ENCODE peak calls at places on chromosome X, in six cellular contexts. One of them, this sample, is unnamed.

GRCh38 chrX:28225508-28225907 is 244.3 kb upstream of the DCAF8L1 start:
- DNase-seq in brain microvascular endothelial cell: peak; percentile 6
- DNase-seq in CD8-positive, alpha-beta T cell: no peak
- DNase-seq in tibial nerve: no peak
- DNase-seq in cardiac muscle cell: no peak
- DNase-seq in mesendoderm: no peak
- DNase-seq in this sample: no peak

GRCh38 chrX:41629539-41629938 is 59.2 kb upstream of the GPR34 start:
- DNase-seq in brain microvascular endothelial cell: no peak
- DNase-seq in CD8-positive, alpha-beta T cell: no peak
- DNase-seq in tibial nerve: no peak
- DNase-seq in cardiac muscle cell: no peak
- DNase-seq in mesendoderm: no peak
- DNase-seq in this sample: no peak

GRCh38 chrX:122868626-122869025 is 315.5 kb upstream of the GRIA3 start:
- DNase-seq in brain microvascular endothelial cell: no peak
- DNase-seq in CD8-positive, alpha-beta T cell: no peak
- DNase-seq in tibial nerve: no peak
- DNase-seq in cardiac muscle cell: no peak
- DNase-seq in mesendoderm: no peak
- DNase-seq in this sample: no peak

GRCh38 chrX:103756736-103757135 is 19.9 kb upstream of the PLP1 start:
- DNase-seq in brain microvascular endothelial cell: no peak
- DNase-seq in CD8-positive, alpha-beta T cell: no peak
- DNase-seq in tibial nerve: no peak
- DNase-seq in cardiac muscle cell: no peak
- DNase-seq in mesendoderm: no peak
- DNase-seq in this sample: no peak

GRCh38 chrX:152530967-152531366 is 79.9 kb upstream of the GABRA3 start:
- DNase-seq in brain microvascular endothelial cell: no peak
- DNase-seq in CD8-positive, alpha-beta T cell: no peak
- DNase-seq in tibial nerve: no peak
- DNase-seq in cardiac muscle cell: no peak
- DNase-seq in mesendoderm: no peak
- DNase-seq in this sample: no peak

GRCh38 chrX:153061732-153062131 is 5.5 kb downstream of the PNMA3 start:
- DNase-seq in brain microvascular endothelial cell: peak; percentile 24
- DNase-seq in CD8-positive, alpha-beta T cell: no peak
- DNase-seq in tibial nerve: no peak
- DNase-seq in cardiac muscle cell: peak; percentile 32
- DNase-seq in mesendoderm: no peak
- DNase-seq in this sample: no peak

GRCh38 chrX:13059676-13060499 is 15.5 kb upstream of the FAM9C start:
- DNase-seq in brain microvascular endothelial cell: peak; percentile 71
- DNase-seq in CD8-positive, alpha-beta T cell: no peak
- DNase-seq in tibial nerve: no peak
- DNase-seq in cardiac muscle cell: peak; percentile 44
- DNase-seq in mesendoderm: peak; percentile 46
- DNase-seq in this sample: no peak

GRCh38 chrX:119756926-119757635 is 1.3 kb upstream of the SOWAHD start:
- DNase-seq in brain microvascular endothelial cell: no peak
- DNase-seq in CD8-positive, alpha-beta T cell: no peak
- DNase-seq in tibial nerve: no peak
- DNase-seq in cardiac muscle cell: no peak
- DNase-seq in mesendoderm: peak; percentile 23
- DNase-seq in this sample: no peak

GRCh38 chrX:31227250-31227649 is 155.4 kb upstream of the FTHL17 start:
- DNase-seq in brain microvascular endothelial cell: peak; percentile 18
- DNase-seq in CD8-positive, alpha-beta T cell: no peak
- DNase-seq in tibial nerve: no peak
- DNase-seq in cardiac muscle cell: no peak
- DNase-seq in mesendoderm: no peak
- DNase-seq in this sample: no peak

GRCh38 chrX:86946569-86946968 is 571.0 kb upstream of the KLHL4 start:
- DNase-seq in brain microvascular endothelial cell: peak; percentile 7
- DNase-seq in CD8-positive, alpha-beta T cell: no peak
- DNase-seq in tibial nerve: no peak
- DNase-seq in cardiac muscle cell: peak; percentile 9
- DNase-seq in mesendoderm: peak; percentile 62
- DNase-seq in this sample: no peak

GRCh38 chrX:139642241-139642927 is 65.6 kb downstream of the MCF2 start:
- DNase-seq in brain microvascular endothelial cell: no peak
- DNase-seq in CD8-positive, alpha-beta T cell: no peak
- DNase-seq in tibial nerve: no peak
- DNase-seq in cardiac muscle cell: peak; percentile 6
- DNase-seq in mesendoderm: peak; percentile 81
- DNase-seq in this sample: no peak

GRCh38 chrX:143701460-143701859 is 19.1 kb downstream of the SPANXN2 start:
- DNase-seq in brain microvascular endothelial cell: no peak
- DNase-seq in CD8-positive, alpha-beta T cell: no peak
- DNase-seq in tibial nerve: no peak
- DNase-seq in cardiac muscle cell: no peak
- DNase-seq in mesendoderm: peak; percentile 0
- DNase-seq in this sample: no peak

GRCh38 chrX:120653000-120653399 is 23.1 kb upstream of the C1GALT1C1 start:
- DNase-seq in brain microvascular endothelial cell: no peak
- DNase-seq in CD8-positive, alpha-beta T cell: no peak
- DNase-seq in tibial nerve: no peak
- DNase-seq in cardiac muscle cell: no peak
- DNase-seq in mesendoderm: peak; percentile 20
- DNase-seq in this sample: no peak

GRCh38 chrX:41491267-41492004 is 44.3 kb downstream of the NYX start:
- DNase-seq in brain microvascular endothelial cell: peak; percentile 71
- DNase-seq in CD8-positive, alpha-beta T cell: no peak
- DNase-seq in tibial nerve: no peak
- DNase-seq in cardiac muscle cell: peak; percentile 91
- DNase-seq in mesendoderm: peak; percentile 93
- DNase-seq in this sample: no peak

GRCh38 chrX:106898462-106898861 is 4.7 kb downstream of the RIPPLY1 start:
- DNase-seq in brain microvascular endothelial cell: peak; percentile 42
- DNase-seq in CD8-positive, alpha-beta T cell: no peak
- DNase-seq in tibial nerve: no peak
- DNase-seq in cardiac muscle cell: peak; percentile 71
- DNase-seq in mesendoderm: peak; percentile 75
- DNase-seq in this sample: no peak

GRCh38 chrX:19954707-19955106 is 36.2 kb downstream of the BCLAF3 start:
- DNase-seq in brain microvascular endothelial cell: no peak
- DNase-seq in CD8-positive, alpha-beta T cell: no peak
- DNase-seq in tibial nerve: no peak
- DNase-seq in cardiac muscle cell: peak; percentile 9
- DNase-seq in mesendoderm: no peak
- DNase-seq in this sample: no peak

GRCh38 chrX:19680580-19680979 is 165.3 kb upstream of the MAP3K15 start:
- DNase-seq in brain microvascular endothelial cell: no peak
- DNase-seq in CD8-positive, alpha-beta T cell: no peak
- DNase-seq in tibial nerve: no peak
- DNase-seq in cardiac muscle cell: no peak
- DNase-seq in mesendoderm: no peak
- DNase-seq in this sample: no peak

GRCh38 chrX:40468033-40468979 is 112.5 kb upstream of the ATP6AP2 start:
- DNase-seq in brain microvascular endothelial cell: peak; percentile 16
- DNase-seq in CD8-positive, alpha-beta T cell: no peak
- DNase-seq in tibial nerve: peak; percentile 17
- DNase-seq in cardiac muscle cell: peak; percentile 81
- DNase-seq in mesendoderm: peak; percentile 76
- DNase-seq in this sample: no peak

GRCh38 chrX:3271485-3272186 is 74.8 kb downstream of the MXRA5 start:
- DNase-seq in brain microvascular endothelial cell: peak; percentile 69
- DNase-seq in CD8-positive, alpha-beta T cell: no peak
- DNase-seq in tibial nerve: no peak
- DNase-seq in cardiac muscle cell: peak; percentile 78
- DNase-seq in mesendoderm: no peak
- DNase-seq in this sample: no peak

GRCh38 chrX:115889121-115889890 is 281.2 kb upstream of the AGTR2 start:
- DNase-seq in brain microvascular endothelial cell: no peak
- DNase-seq in CD8-positive, alpha-beta T cell: no peak
- DNase-seq in tibial nerve: no peak
- DNase-seq in cardiac muscle cell: no peak
- DNase-seq in mesendoderm: no peak
- DNase-seq in this sample: peak; percentile 55

GRCh38 chrX:11932423-11932822 is 174.4 kb downstream of the MSL3 start:
- DNase-seq in brain microvascular endothelial cell: no peak
- DNase-seq in CD8-positive, alpha-beta T cell: no peak
- DNase-seq in tibial nerve: no peak
- DNase-seq in cardiac muscle cell: no peak
- DNase-seq in mesendoderm: no peak
- DNase-seq in this sample: no peak

GRCh38 chrX:125090046-125090445 is 229.6 kb upstream of the TEX13C start:
- DNase-seq in brain microvascular endothelial cell: no peak
- DNase-seq in CD8-positive, alpha-beta T cell: no peak
- DNase-seq in tibial nerve: no peak
- DNase-seq in cardiac muscle cell: no peak
- DNase-seq in mesendoderm: no peak
- DNase-seq in this sample: no peak

GRCh38 chrX:123959281-123960063 is 2.0 kb upstream of the STAG2 start:
- DNase-seq in brain microvascular endothelial cell: no peak
- DNase-seq in CD8-positive, alpha-beta T cell: no peak
- DNase-seq in tibial nerve: peak; percentile 29
- DNase-seq in cardiac muscle cell: peak; percentile 54
- DNase-seq in mesendoderm: peak; percentile 35
- DNase-seq in this sample: no peak

GRCh38 chrX:137428777-137429564 is 137.0 kb upstream of the ZIC3 start:
- DNase-seq in brain microvascular endothelial cell: no peak
- DNase-seq in CD8-positive, alpha-beta T cell: no peak
- DNase-seq in tibial nerve: no peak
- DNase-seq in cardiac muscle cell: no peak
- DNase-seq in mesendoderm: peak; percentile 64
- DNase-seq in this sample: no peak

GRCh38 chrX:116318672-116319071 is 117.7 kb upstream of the SLC6A14 start:
- DNase-seq in brain microvascular endothelial cell: peak; percentile 7
- DNase-seq in CD8-positive, alpha-beta T cell: no peak
- DNase-seq in tibial nerve: no peak
- DNase-seq in cardiac muscle cell: no peak
- DNase-seq in mesendoderm: no peak
- DNase-seq in this sample: no peak

GRCh38 chrX:15399901-15400500 is 15.8 kb upstream of the VEGFD start:
- DNase-seq in brain microvascular endothelial cell: no peak
- DNase-seq in CD8-positive, alpha-beta T cell: no peak
- DNase-seq in tibial nerve: no peak
- DNase-seq in cardiac muscle cell: peak; percentile 28
- DNase-seq in mesendoderm: no peak
- DNase-seq in this sample: no peak

DNA sequence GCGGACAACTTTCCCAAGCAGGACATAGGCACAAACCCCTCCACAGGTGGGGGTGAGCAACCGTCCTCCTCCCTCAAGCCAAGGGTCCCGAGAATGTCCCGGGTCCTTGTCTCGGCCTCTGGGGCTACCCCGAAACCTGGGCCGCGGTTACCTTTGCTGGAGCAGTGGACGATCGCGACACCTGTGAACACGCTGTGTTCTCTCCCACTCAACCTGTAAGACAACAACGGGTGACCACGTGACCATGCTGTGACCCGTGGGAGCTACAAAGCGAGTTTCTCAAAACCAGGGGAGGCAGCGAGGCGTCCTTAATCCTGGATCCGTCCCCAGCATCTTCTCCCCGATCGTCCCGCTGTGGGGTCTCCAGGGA is 17.9 kb downstream of the ASMTL start:
- DNase-seq in brain microvascular endothelial cell: no peak
- DNase-seq in CD8-positive, alpha-beta T cell: no peak
- DNase-seq in tibial nerve: no peak
- DNase-seq in cardiac muscle cell: no peak
- DNase-seq in mesendoderm: no peak
- DNase-seq in this sample: peak; percentile 56
- H3K36me3 ChIP-seq in brain microvascular endothelial cell: peaks cover 36% of the 10 kb centered on the region
- H3K36me3 ChIP-seq in CD8-positive, alpha-beta T cell: peaks cover 7% of the 10 kb centered on the region
- H3K36me3 ChIP-seq in tibial nerve: no peaks in the 10 kb centered on the region
- H3K36me3 ChIP-seq in cardiac muscle cell: peaks cover 6% of the 10 kb centered on the region
- H3K36me3 ChIP-seq in mesendoderm: peaks cover 4% of the 10 kb centered on the region
- H3K36me3 ChIP-seq in this sample: peaks cover 33% of the 10 kb centered on the region

GRCh38 chrX:46602468-46603102 is 29.0 kb downstream of the CHST7 start:
- DNase-seq in brain microvascular endothelial cell: no peak
- DNase-seq in CD8-positive, alpha-beta T cell: no peak
- DNase-seq in tibial nerve: no peak
- DNase-seq in cardiac muscle cell: no peak
- DNase-seq in mesendoderm: no peak
- DNase-seq in this sample: no peak
- H3K36me3 ChIP-seq in brain microvascular endothelial cell: no peaks in the 10 kb centered on the region
- H3K36me3 ChIP-seq in CD8-positive, alpha-beta T cell: no peaks in the 10 kb centered on the region
- H3K36me3 ChIP-seq in tibial nerve: no peaks in the 10 kb centered on the region
- H3K36me3 ChIP-seq in cardiac muscle cell: no peaks in the 10 kb centered on the region
- H3K36me3 ChIP-seq in mesendoderm: no peaks in the 10 kb centered on the region
- H3K36me3 ChIP-seq in this sample: no peaks in the 10 kb centered on the region

GRCh38 chrX:9683350-9683749 is 82.3 kb downstream of the GPR143 start:
- DNase-seq in brain microvascular endothelial cell: no peak
- DNase-seq in CD8-positive, alpha-beta T cell: no peak
- DNase-seq in tibial nerve: no peak
- DNase-seq in cardiac muscle cell: no peak
- DNase-seq in mesendoderm: no peak
- DNase-seq in this sample: no peak
- H3K36me3 ChIP-seq in brain microvascular endothelial cell: no peaks in the 10 kb centered on the region
- H3K36me3 ChIP-seq in CD8-positive, alpha-beta T cell: no peaks in the 10 kb centered on the region
- H3K36me3 ChIP-seq in tibial nerve: no peaks in the 10 kb centered on the region
- H3K36me3 ChIP-seq in cardiac muscle cell: peaks cover 12% of the 10 kb centered on the region
- H3K36me3 ChIP-seq in mesendoderm: no peaks in the 10 kb centered on the region
- H3K36me3 ChIP-seq in this sample: peaks cover 7% of the 10 kb centered on the region

GRCh38 chrX:10474510-10474909 is 145.9 kb downstream of the MID1 start:
- DNase-seq in brain microvascular endothelial cell: no peak
- DNase-seq in CD8-positive, alpha-beta T cell: no peak
- DNase-seq in tibial nerve: no peak
- DNase-seq in cardiac muscle cell: no peak
- DNase-seq in mesendoderm: peak; percentile 32
- DNase-seq in this sample: no peak
- H3K36me3 ChIP-seq in brain microvascular endothelial cell: peaks cover 2% of the 10 kb centered on the region
- H3K36me3 ChIP-seq in CD8-positive, alpha-beta T cell: no peaks in the 10 kb centered on the region
- H3K36me3 ChIP-seq in tibial nerve: no peaks in the 10 kb centered on the region
- H3K36me3 ChIP-seq in cardiac muscle cell: peaks cover under 1% of the 10 kb centered on the region
- H3K36me3 ChIP-seq in mesendoderm: no peaks in the 10 kb centered on the region
- H3K36me3 ChIP-seq in this sample: no peaks in the 10 kb centered on the region

DNA sequence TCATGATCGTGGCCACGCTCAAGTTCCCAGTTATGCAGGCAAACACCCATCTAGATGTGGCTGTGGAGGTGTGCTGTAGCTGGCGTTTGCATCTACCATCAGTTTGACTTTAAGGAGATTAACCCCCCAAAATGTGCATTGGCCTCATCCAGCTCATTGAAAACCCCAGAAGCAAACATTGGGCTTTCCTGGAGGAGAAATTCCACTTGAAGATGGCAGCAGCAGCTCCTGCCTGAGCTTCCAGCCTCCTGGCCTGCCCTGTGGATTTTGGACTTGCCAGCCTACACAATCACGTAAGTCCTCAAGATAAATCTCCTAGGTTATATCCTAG is 30.2 kb upstream of the SLC25A6 start:
- DNase-seq in brain microvascular endothelial cell: no peak
- DNase-seq in CD8-positive, alpha-beta T cell: no peak
- DNase-seq in tibial nerve: no peak
- DNase-seq in cardiac muscle cell: no peak
- DNase-seq in mesendoderm: no peak
- DNase-seq in this sample: no peak
- H3K36me3 ChIP-seq in brain microvascular endothelial cell: peaks cover 27% of the 10 kb centered on the region
- H3K36me3 ChIP-seq in CD8-positive, alpha-beta T cell: peaks cover 12% of the 10 kb centered on the region
- H3K36me3 ChIP-seq in tibial nerve: peaks cover 5% of the 10 kb centered on the region
- H3K36me3 ChIP-seq in cardiac muscle cell: no peaks in the 10 kb centered on the region
- H3K36me3 ChIP-seq in mesendoderm: no peaks in the 10 kb centered on the region
- H3K36me3 ChIP-seq in this sample: peaks cover 53% of the 10 kb centered on the region

DNA sequence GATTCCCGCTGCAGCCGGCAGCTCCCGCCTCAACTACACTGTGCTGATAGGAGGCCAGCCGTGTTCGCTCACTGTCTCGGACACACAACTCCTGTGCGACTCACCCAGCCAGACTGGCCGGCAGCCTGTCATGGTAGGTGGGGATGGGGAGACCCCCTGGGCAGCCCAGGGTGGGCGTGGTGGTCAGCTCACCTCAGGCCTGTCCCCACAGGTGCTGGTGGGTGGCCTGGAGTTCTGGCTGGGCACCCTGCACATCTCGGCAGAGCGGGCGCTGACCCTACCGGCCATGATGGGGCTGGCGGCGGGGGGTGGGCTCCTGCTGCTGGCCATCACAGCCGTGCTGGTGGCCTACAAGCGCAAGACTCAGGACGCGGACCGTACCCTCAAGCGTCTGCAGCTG is 9.5 kb downstream of the PLXNA3 start:
- DNase-seq in brain microvascular endothelial cell: no peak
- DNase-seq in CD8-positive, alpha-beta T cell: no peak
- DNase-seq in tibial nerve: no peak
- DNase-seq in cardiac muscle cell: no peak
- DNase-seq in mesendoderm: no peak
- DNase-seq in this sample: no peak
- H3K36me3 ChIP-seq in brain microvascular endothelial cell: peaks cover 20% of the 10 kb centered on the region
- H3K36me3 ChIP-seq in CD8-positive, alpha-beta T cell: no peaks in the 10 kb centered on the region
- H3K36me3 ChIP-seq in tibial nerve: no peaks in the 10 kb centered on the region
- H3K36me3 ChIP-seq in cardiac muscle cell: no peaks in the 10 kb centered on the region
- H3K36me3 ChIP-seq in mesendoderm: no peaks in the 10 kb centered on the region
- H3K36me3 ChIP-seq in this sample: peaks cover 59% of the 10 kb centered on the region

This sample was measured in ascending aorta.